ENCODE peak calls at places on chromosomes 3 and 15, in ten cellular contexts. U is NCI-H345; S is progenitor cell of endocrine pancreas; D is NCI-H774; F is ACHN; G is Caco-2; C is activated CD4-positive, alpha-beta T cell treated with anti-CD3 and anti-CD28 coated beads, Interleukin-2, amount 50 U/mL, for 1 hour; O is neural crest cell; L is fibroblast of pulmonary artery; T is GM03348. I is an unnamed sample.

GRCh38 chr3:147161833-147162232 is 244.5 kb downstream of the ZIC4 start:
- DNase-seq in L (no peak), C (no peak), D (no peak), G (no peak), O (no peak), U (no peak), T (no peak), F (no peak), S (no peak), I (no peak)

GRCh38 chr15:64209680-64210334 is 47.0 kb upstream of the PPIB start:
- DNase-seq in G (peak; percentile 6), T (peak; percentile 33), U (peak; percentile 19), F (peak; percentile 59), S (no peak), C (no peak), L (peak; percentile 69), O (no peak), D (peak; percentile 47), I (peak; percentile 32)

GRCh38 chr15:70362911-70363310 is 265.2 kb upstream of the TLE3 start:
- DNase-seq in U (no peak), C (no peak), D (no peak), F (peak; percentile 4), O (peak; percentile 36), L (peak; percentile 68), G (peak; percentile 63), T (peak; percentile 74), S (no peak), I (peak; percentile 17)

GRCh38 chr3:72306800-72307341 is 521.9 kb upstream of the PROK2 start:
- DNase-seq in F (no peak), S (no peak), D (no peak), L (peak; percentile 23), O (no peak), G (no peak), C (no peak), U (peak; percentile 86), T (no peak), I (no peak)

GRCh38 chr15:75659928-75660645 is 12.4 kb downstream of the SNX33 start:
- DNase-seq in F (no peak), G (no peak), T (no peak), S (no peak), C (no peak), D (no peak), L (no peak), U (no peak), O (no peak), I (no peak)

GRCh38 chr15:48520376-48521155 is 124.9 kb downstream of the FBN1 start:
- DNase-seq in U (no peak), S (no peak), D (no peak), L (no peak), G (peak; percentile 24), F (no peak), T (no peak), C (no peak), O (no peak), I (peak; percentile 6)

GRCh38 chr3:58776231-58776630 is 109.7 kb upstream of the FAM3D start:
- DNase-seq in C (no peak), G (no peak), S (no peak), O (no peak), D (no peak), L (no peak), U (no peak), F (no peak), T (no peak), I (no peak)

GRCh38 chr3:194683431-194683830 is 2.3 kb upstream of the FAM43A start:
- DNase-seq in O (no peak), S (no peak), T (no peak), D (no peak), U (no peak), G (no peak), C (no peak), F (no peak), L (peak; percentile 17), I (no peak)

GRCh38 chr3:139517321-139517720 is 22.2 kb downstream of the RBP1 start:
- DNase-seq in T (no peak), L (no peak), C (no peak), U (no peak), F (no peak), O (no peak), G (no peak), D (no peak), S (no peak), I (no peak)

GRCh38 chr15:40320931-40321371 is 2.5 kb upstream of the INAFM2 start:
- DNase-seq in S (no peak), F (peak; percentile 60), C (peak; percentile 46), U (peak; percentile 55), G (peak; percentile 57), T (peak; percentile 82), D (peak; percentile 40), O (no peak), L (peak; percentile 74), I (peak; percentile 66)

GRCh38 chr15:48680841-48681240 is 35.3 kb upstream of the FBN1 start:
- DNase-seq in C (no peak), U (no peak), D (no peak), O (no peak), T (peak; percentile 9), F (no peak), L (peak; percentile 88), G (no peak), S (no peak), I (no peak)

GRCh38 chr3:164459526-164460151 is 618.7 kb downstream of the SI start:
- DNase-seq in O (no peak), F (no peak), D (no peak), S (no peak), T (no peak), G (no peak), U (no peak), L (no peak), C (no peak), I (no peak)

GRCh38 chr3:141338881-141339280 is 29.4 kb upstream of the ZBTB38 start:
- DNase-seq in O (no peak), L (no peak), T (no peak), G (no peak), D (no peak), C (no peak), S (no peak), F (no peak), U (no peak), I (no peak)

GRCh38 chr15:90654233-90655124 is 62.7 kb upstream of the BLM start:
- DNase-seq in F (no peak), U (no peak), O (no peak), D (no peak), G (no peak), S (no peak), T (no peak), L (no peak), C (no peak), I (no peak)

GRCh38 chr3:3664916-3665315 is 134.3 kb upstream of the LRRN1 start:
- DNase-seq in D (no peak), S (no peak), L (no peak), O (no peak), G (no peak), U (no peak), C (no peak), T (no peak), F (no peak), I (no peak)

GRCh38 chr3:120111898-120112297 is 17.7 kb upstream of the GSK3B start:
- DNase-seq in C (no peak), D (no peak), G (no peak), T (no peak), O (no peak), L (no peak), S (no peak), F (no peak), U (no peak), I (no peak)

GRCh38 chr3:171566803-171567422 is 106.7 kb upstream of the TNIK start:
- DNase-seq in U (peak; percentile 14), F (peak; percentile 55), C (no peak), L (peak; percentile 66), D (peak; percentile 81), S (no peak), O (no peak), G (peak; percentile 39), T (peak; percentile 62), I (peak; percentile 41)

GRCh38 chr3:189132125-189132744 is 39.5 kb upstream of the TPRG1 start:
- DNase-seq in U (no peak), L (peak; percentile 85), T (no peak), O (no peak), C (peak; percentile 69), F (peak; percentile 57), G (peak; percentile 31), D (no peak), S (no peak), I (peak; percentile 65)

GRCh38 chr15:59222106-59222505 is 15.5 kb downstream of the LDHAL6B start:
- DNase-seq in G (no peak), D (no peak), O (no peak), U (no peak), T (peak; percentile 87), S (no peak), F (peak; percentile 58), L (peak; percentile 90), C (no peak), I (no peak)

GRCh38 chr3:158700559-158700958 is 28.1 kb upstream of the LXN start:
- DNase-seq in U (no peak), F (no peak), L (peak; percentile 69), D (no peak), S (no peak), O (no peak), T (no peak), C (no peak), G (no peak), I (no peak)

GRCh38 chr15:59958288-59958687 is 45.8 kb upstream of the FOXB1 start:
- DNase-seq in D (no peak), U (no peak), L (no peak), O (no peak), S (no peak), F (no peak), G (no peak), T (no peak), C (no peak), I (no peak)

GRCh38 chr3:120678331-120678845 is 3.7 kb downstream of the HGD start:
- DNase-seq in U (no peak), T (peak; percentile 41), F (peak; percentile 83), L (peak; percentile 90), G (peak; percentile 65), C (no peak), S (peak; percentile 14), O (no peak), D (no peak), I (peak; percentile 96)

GRCh38 chr15:77030042-77030927 is 35.4 kb downstream of the PSTPIP1 start:
- DNase-seq in L (no peak), G (no peak), O (peak; percentile 3), S (peak; percentile 8), T (no peak), U (no peak), C (no peak), D (no peak), F (no peak), I (no peak)

GRCh38 chr3:126516936-126517290 is 660 bp downstream of the UROC1 start:
- DNase-seq in C (no peak), T (no peak), S (no peak), D (no peak), U (no peak), F (no peak), L (no peak), O (no peak), G (no peak), I (no peak)

GRCh38 chr3:140537075-140537474 is 140.8 kb upstream of the TRIM42 start:
- DNase-seq in D (peak; percentile 26), S (no peak), F (no peak), O (no peak), U (no peak), C (no peak), G (no peak), T (no peak), L (no peak), I (no peak)

I was measured in HepG2.